ENCODE peak calls at places on chromosomes 11 and 22, in four cellular contexts. One of them, this sample, is unnamed.

GRCh38 chr11:119352857-119353260 is 6.4 kb upstream of the MFRP start:
- DNase-seq in K562: peak; percentile 62
- DNase-seq in A549: no peak
- DNase-seq in H1: no peak
- DNase-seq in this sample: no peak

GRCh38 chr11:29343465-29344333 is 673.1 kb downstream of the KCNA4 start:
- DNase-seq in K562: peak; percentile 55
- DNase-seq in H1: peak; percentile 86
- DNase-seq in A549: peak; percentile 35
- DNase-seq in this sample: peak; percentile 34

GRCh38 chr11:36513965-36514364 is 3.9 kb upstream of the TRAF6 start:
- DNase-seq in H1: no peak
- DNase-seq in A549: no peak
- DNase-seq in K562: no peak
- DNase-seq in this sample: no peak

GRCh38 chr11:117822031-117822521 is 2.5 kb downstream of the FXYD2 start:
- DNase-seq in K562: peak; percentile 40
- DNase-seq in A549: no peak
- DNase-seq in H1: peak; percentile 80
- DNase-seq in this sample: no peak

GRCh38 chr11:10761085-10761698 is 10.1 kb downstream of the CTR9 start:
- DNase-seq in A549: no peak
- DNase-seq in H1: no peak
- DNase-seq in K562: no peak
- DNase-seq in this sample: no peak

GRCh38 chr22:22882033-22882717 is 5.4 kb upstream of the IGLL5 start:
- DNase-seq in H1: no peak
- DNase-seq in K562: peak; percentile 59
- DNase-seq in A549: no peak
- DNase-seq in this sample: no peak

GRCh38 chr11:119055901-119056300 is 1.1 kb downstream of the HYOU1 start:
- DNase-seq in H1: no peak
- DNase-seq in K562: no peak
- DNase-seq in A549: peak; percentile 57
- DNase-seq in this sample: peak; percentile 37

GRCh38 chr11:19605500-19606371 is 106.9 kb upstream of the NAV2 start:
- DNase-seq in H1: no peak
- DNase-seq in K562: no peak
- DNase-seq in A549: no peak
- DNase-seq in this sample: peak; percentile 68

GRCh38 chr11:798093-798713 is at the start of gene SLC25A22:
- DNase-seq in A549: peak; percentile 87
- DNase-seq in H1: peak; percentile 93
- DNase-seq in K562: peak; percentile 89
- DNase-seq in this sample: peak; percentile 71

GRCh38 chr11:10564692-10565318 is 3.7 kb downstream of the LYVE1 start:
- DNase-seq in A549: no peak
- DNase-seq in H1: no peak
- DNase-seq in K562: peak; percentile 25
- DNase-seq in this sample: no peak

GRCh38 chr11:67615455-67616430 is 9.0 kb downstream of the NDUFV1 start:
- DNase-seq in K562: peak; percentile 59
- DNase-seq in H1: peak; percentile 93
- DNase-seq in A549: peak; percentile 71
- DNase-seq in this sample: no peak

GRCh38 chr22:20647586-20648305 is 126.2 kb upstream of the SERPIND1 start:
- DNase-seq in H1: peak; percentile 14
- DNase-seq in K562: no peak
- DNase-seq in A549: no peak
- DNase-seq in this sample: no peak

GRCh38 chr11:35786188-35786587 is 123.6 kb downstream of the TRIM44 start:
- DNase-seq in K562: peak; percentile 13
- DNase-seq in A549: no peak
- DNase-seq in H1: no peak
- DNase-seq in this sample: peak; percentile 29

GRCh38 chr11:2834893-2835767 is 50.4 kb downstream of the CDKN1C start:
- DNase-seq in A549: no peak
- DNase-seq in K562: no peak
- DNase-seq in H1: no peak
- DNase-seq in this sample: peak; percentile 54

GRCh38 chr11:130781906-130782305 is 134.4 kb downstream of the SNX19 start:
- DNase-seq in A549: peak; percentile 9
- DNase-seq in H1: peak; percentile 2
- DNase-seq in K562: no peak
- DNase-seq in this sample: peak; percentile 78

GRCh38 chr11:130779943-130780342 is 136.3 kb downstream of the SNX19 start:
- DNase-seq in A549: no peak
- DNase-seq in H1: no peak
- DNase-seq in K562: no peak
- DNase-seq in this sample: no peak

GRCh38 chr11:130783322-130783721 is 133.0 kb downstream of the SNX19 start:
- DNase-seq in H1: peak; percentile 32
- DNase-seq in A549: no peak
- DNase-seq in K562: no peak
- DNase-seq in this sample: no peak

GRCh38 chr11:130780437-130780836 is 135.8 kb downstream of the SNX19 start:
- DNase-seq in H1: no peak
- DNase-seq in K562: no peak
- DNase-seq in A549: no peak
- DNase-seq in this sample: no peak

GRCh38 chr11:130782361-130783221 is 133.7 kb downstream of the SNX19 start:
- DNase-seq in H1: peak; percentile 41
- DNase-seq in A549: no peak
- DNase-seq in K562: no peak
- DNase-seq in this sample: peak; percentile 52
- H3K4me2 ChIP-seq in H1: no peak overlapping the region
- H3K4me2 ChIP-seq in A549: peak overlapping the region; percentile 37
- H3K4me2 ChIP-seq in K562: no peak overlapping the region
- H3K4me2 ChIP-seq in this sample: peak overlapping the region; percentile 67

DNA sequence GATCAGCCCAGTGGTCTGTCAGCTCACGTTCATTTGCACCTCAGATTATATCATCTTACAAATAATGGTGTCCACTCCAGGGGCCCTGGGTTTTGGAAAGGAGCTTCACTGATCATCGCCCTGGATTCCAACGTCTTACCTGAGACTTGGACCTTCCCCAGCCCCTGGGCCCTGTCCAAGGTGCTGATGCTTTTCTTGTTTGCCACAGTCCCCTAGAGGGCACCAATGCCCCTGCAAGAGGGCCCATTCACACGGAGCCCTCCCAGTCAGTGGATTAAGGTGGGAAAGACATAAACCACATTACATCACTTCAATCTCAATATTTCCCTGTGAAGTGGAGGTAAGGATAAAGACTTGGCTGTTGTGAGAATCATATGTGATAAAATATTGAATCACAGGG is 167.2 kb downstream of the BUD13 start:
- DNase-seq in A549: no peak
- DNase-seq in H1: peak; percentile 96
- DNase-seq in K562: peak; percentile 62
- DNase-seq in this sample: peak; percentile 11
- TF ChIP-seq CEBPB in A549: no peak
- TF ChIP-seq CEBPB in H1: no peak
- TF ChIP-seq CEBPB in K562: no peak
- TF ChIP-seq CEBPB in this sample: no peak

DNA sequence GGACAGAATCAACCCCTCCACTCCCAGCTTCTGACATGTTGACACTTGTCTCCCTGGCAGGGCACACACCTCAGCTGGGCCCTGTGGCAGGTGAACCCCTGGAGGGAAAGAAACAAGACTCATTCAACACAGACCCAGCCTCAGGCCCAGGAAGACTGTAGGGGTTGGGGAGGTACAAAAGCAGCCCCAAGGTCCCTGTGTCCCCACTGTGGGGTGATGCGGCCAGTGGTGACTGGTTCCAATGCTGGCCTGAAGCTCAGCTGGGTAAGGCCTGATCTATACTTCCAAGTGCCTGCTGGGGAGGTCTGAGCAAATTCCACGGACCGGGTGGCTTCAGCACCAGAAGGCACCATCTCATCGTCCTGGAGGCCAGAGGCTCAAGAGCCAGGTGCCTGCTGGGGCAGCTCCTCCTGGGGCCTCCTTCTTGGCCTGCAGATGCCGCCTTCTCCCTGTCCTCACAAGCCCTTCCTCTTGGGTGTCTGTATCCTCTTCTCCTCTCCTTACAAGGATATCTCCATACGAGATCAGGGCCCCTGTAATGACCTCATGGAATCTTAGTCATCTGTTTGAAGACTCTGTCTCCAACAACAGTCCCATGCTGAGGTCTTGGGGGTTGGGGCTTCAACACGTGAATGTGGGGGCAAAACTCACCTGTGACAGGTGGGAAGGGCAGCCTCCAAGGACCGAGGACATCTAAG is 1492.1 kb downstream of the BRD1 start:
- DNase-seq in A549: no peak
- DNase-seq in H1: no peak
- DNase-seq in K562: no peak
- DNase-seq in this sample: no peak
- H3K4me2 ChIP-seq in A549: peak overlapping the region; percentile 33
- H3K4me2 ChIP-seq in H1: no peak overlapping the region
- H3K4me2 ChIP-seq in K562: no peak overlapping the region
- H3K4me2 ChIP-seq in this sample: no peak overlapping the region

DNA sequence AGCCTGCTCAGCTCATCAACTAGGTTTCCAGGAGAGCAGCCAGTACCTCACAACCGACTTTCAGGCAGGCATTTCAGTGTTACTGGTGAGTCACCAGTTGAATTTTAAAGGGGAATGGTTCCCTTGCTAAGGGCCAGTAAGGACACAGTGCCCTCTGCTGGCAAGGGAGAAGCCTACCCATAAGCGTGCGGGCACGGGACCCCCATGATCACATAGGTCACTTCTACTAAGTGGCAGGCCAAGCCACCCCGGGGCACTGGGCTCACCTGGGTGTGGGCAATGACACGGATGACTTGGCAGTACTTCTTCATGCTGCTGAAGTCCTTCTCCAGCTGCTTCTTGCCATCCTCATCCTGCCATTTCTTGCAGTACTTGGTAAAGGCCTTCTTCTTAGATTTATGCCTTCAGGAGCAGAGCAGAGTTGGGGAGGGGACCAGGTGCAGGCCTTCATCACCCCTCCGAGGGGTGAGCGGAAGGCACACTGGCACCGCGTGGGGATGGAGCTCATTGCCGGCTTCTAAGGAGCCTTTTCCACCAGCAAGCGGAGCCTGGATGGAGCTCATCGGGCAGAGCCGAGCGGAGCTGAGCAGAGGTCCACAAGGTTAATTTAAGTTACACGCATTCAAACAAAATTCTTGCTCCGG is 2.9 kb downstream of the RPL3 start:
- DNase-seq in K562: peak; percentile 77
- DNase-seq in A549: no peak
- DNase-seq in H1: peak; percentile 82
- DNase-seq in this sample: peak; percentile 95
- TF ChIP-seq CEBPB in K562: no peak
- TF ChIP-seq CEBPB in A549: no peak
- TF ChIP-seq CEBPB in H1: no peak
- TF ChIP-seq CEBPB in this sample: no peak